ENCODE peak calls at places on chromosome 21, in four cellular contexts. O, M, Z and D are unnamed samples. For H3K36me3 and H3K27me3, the result is how much of the 10 kb centered on the place peaks cover.

GRCh38 chr21:36155603-36156338 is 853 bp upstream of the DOP1B start:
- DNase-seq in O (peak), M (no peak), Z (peak), D (no peak)

GRCh38 chr21:15560383-15561056 is 169.3 kb upstream of the USP25 start:
- DNase-seq in O (no peak), M (no peak), Z (no peak), D (no peak)

GRCh38 chr21:16535100-16535418 is 805.3 kb downstream of the USP25 start:
- DNase-seq in O (no peak), M (peak), Z (peak), D (no peak)

GRCh38 chr21:46424621-46425020 is 34.1 kb upstream of the DIP2A start:
- DNase-seq in O (no peak), M (no peak), Z (no peak), D (no peak)

GRCh38 chr21:15837603-15838002 is 107.8 kb downstream of the USP25 start:
- DNase-seq in O (no peak), M (no peak), Z (no peak), D (no peak)

GRCh38 chr21:16072692-16073091 is 342.9 kb downstream of the USP25 start:
- DNase-seq in O (no peak), M (no peak), Z (no peak), D (peak)

GRCh38 chr21:17650301-17650700 is 37.6 kb upstream of the BTG3 start:
- DNase-seq in O (no peak), M (no peak), Z (no peak), D (no peak)

GRCh38 chr21:27047331-27048314 is 80.7 kb upstream of the ADAMTS5 start:
- DNase-seq in O (no peak), M (no peak), Z (no peak), D (no peak)

GRCh38 chr21:40634141-40634540 is 212.8 kb downstream of the DSCAM start:
- DNase-seq in O (no peak), M (no peak), Z (no peak), D (no peak)

GRCh38 chr21:43600642-43601397 is 58.5 kb downstream of the HSF2BP start:
- DNase-seq in O (peak), M (no peak), Z (no peak), D (peak)

GRCh38 chr21:26795866-26796329 is 49.3 kb downstream of the ADAMTS1 start:
- DNase-seq in O (no peak), M (peak), Z (peak), D (peak)

GRCh38 chr21:17370263-17370662 is 142.6 kb upstream of the CXADR start:
- DNase-seq in O (peak), M (no peak), Z (no peak), D (no peak)

GRCh38 chr21:39630191-39630591 is 17.5 kb downstream of the B3GALT5 start:
- DNase-seq in O (no peak), M (no peak), Z (no peak), D (no peak)

GRCh38 chr21:20445971-20446370 is 552.2 kb upstream of the NCAM2 start:
- DNase-seq in O (no peak), M (no peak), Z (no peak), D (no peak)

GRCh38 chr21:32747396-32747795 is 19.6 kb upstream of the SYNJ1 start:
- DNase-seq in O (no peak), M (no peak), Z (no peak), D (no peak)

GRCh38 chr21:32748529-32748928 is 20.7 kb upstream of the SYNJ1 start:
- DNase-seq in O (no peak), M (no peak), Z (no peak), D (no peak)

GRCh38 chr21:32753818-32754610 is 17.5 kb downstream of the PAXBP1 start:
- DNase-seq in O (no peak), M (no peak), Z (no peak), D (no peak)

GRCh38 chr21:32749662-32750061 is 21.8 kb upstream of the SYNJ1 start:
- DNase-seq in O (no peak), M (no peak), Z (no peak), D (no peak)

GRCh38 chr21:32750405-32750804 is 21.1 kb downstream of the PAXBP1 start:
- DNase-seq in O (no peak), M (no peak), Z (no peak), D (no peak)
- H3K36me3 ChIP-seq in O (under half), M (under half), Z (under half), D (under half)

DNA sequence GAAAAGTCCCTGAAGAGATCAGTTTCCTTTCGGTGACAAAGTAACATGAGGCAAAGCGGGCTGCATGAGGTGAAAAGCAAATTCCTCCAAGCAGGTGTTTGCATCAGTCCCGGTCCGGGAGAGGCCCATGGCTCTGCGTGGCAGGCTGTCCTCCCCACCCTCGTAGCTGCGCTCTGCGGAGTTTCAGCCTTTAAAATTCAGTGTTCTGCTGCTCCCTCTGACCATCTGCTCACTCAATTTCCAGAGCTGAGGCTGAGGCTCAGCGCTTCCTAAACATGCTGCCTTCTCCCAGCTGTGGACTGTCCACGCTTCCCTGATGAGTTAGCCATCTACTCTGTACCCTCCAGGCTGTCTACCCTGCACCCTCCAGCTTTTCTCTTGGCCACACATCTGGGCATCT is 87.7 kb downstream of the KCNJ6 start:
- DNase-seq in O (no peak), M (no peak), Z (no peak), D (no peak)
- H3K27me3 ChIP-seq in O (under half), M (under half), Z (under half), D (under half)

GRCh38 chr21:35025206-35026152 is 23.6 kb downstream of the RUNX1 start:
- DNase-seq in O (no peak), M (no peak), Z (no peak), D (no peak)
- H3K36me3 ChIP-seq in O (under half), M (under half), Z (under half), D (under half)

GRCh38 chr21:42390696-42391095 is 5.2 kb downstream of the TMPRSS3 start:
- DNase-seq in O (no peak), M (no peak), Z (no peak), D (no peak)

GRCh38 chr21:42388740-42389448 is 7.0 kb downstream of the TMPRSS3 start:
- DNase-seq in O (peak), M (no peak), Z (no peak), D (no peak)

GRCh38 chr21:42387843-42388242 is 8.0 kb downstream of the TMPRSS3 start:
- DNase-seq in O (no peak), M (no peak), Z (no peak), D (no peak)

GRCh38 chr21:42390193-42390592 is 5.7 kb downstream of the TMPRSS3 start:
- DNase-seq in O (no peak), M (no peak), Z (no peak), D (no peak)

DNA sequence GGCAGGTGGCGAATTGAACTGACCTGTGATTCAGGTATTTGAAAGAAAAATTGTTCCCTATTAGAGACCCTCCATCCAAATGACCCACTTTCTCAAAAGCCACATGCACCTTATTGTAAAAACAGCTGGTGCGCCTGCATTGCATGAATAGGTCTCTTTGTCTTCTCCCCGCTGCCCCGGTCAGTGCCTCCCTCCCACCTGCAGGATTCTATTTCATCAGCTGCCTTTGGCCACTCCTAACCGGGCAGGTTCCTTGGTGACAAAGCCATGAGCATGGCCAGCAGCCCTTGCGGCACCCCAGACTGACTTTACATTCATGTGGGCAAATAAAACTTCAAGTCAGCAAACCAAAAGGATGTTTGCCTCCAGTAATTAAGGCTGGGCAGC is 6.4 kb downstream of the TMPRSS3 start:
- DNase-seq in O (peak), M (no peak), Z (no peak), D (no peak)
- H3K27me3 ChIP-seq in O (under half), M (under half), Z (under half), D (under half)